ENCODE peak calls at places on chromosomes 7 and 10, in six cellular contexts. L, Q, P, F, J and X are unnamed samples.
A peak's percentile ranks its signal among the peaks of the same experiment; 100 is the strongest.

GRCh38 chr10:22339761-22340361 is 5.4 kb upstream of the SPAG6 start:
- DNase-seq in J (no peak), P (no peak), F (no peak), L (no peak), Q (no peak), X (no peak)

GRCh38 chr10:129964611-129965417 is 740 bp upstream of the EBF3 start:
- DNase-seq in J (no peak), F (no peak), Q (no peak), L (peak; percentile 78), P (no peak), X (no peak)

GRCh38 chr7:150399861-150400778 is 21.0 kb downstream of the ZNF775 start:
- DNase-seq in F (no peak), P (peak; percentile 34), Q (peak; percentile 26), L (no peak), J (no peak), X (no peak)

GRCh38 chr7:29609162-29610030 is 45.8 kb downstream of the PRR15 start:
- DNase-seq in J (no peak), L (no peak), P (peak; percentile 61), F (no peak), Q (peak; percentile 76), X (no peak)

GRCh38 chr7:38382627-38383026 is 109.2 kb upstream of the TARP start:
- DNase-seq in J (no peak), L (no peak), P (no peak), F (no peak), Q (peak; percentile 76), X (no peak)

GRCh38 chr10:127922675-127923366 is 15.9 kb downstream of the PTPRE start:
- DNase-seq in P (peak; percentile 81), J (no peak), L (no peak), F (peak; percentile 87), Q (peak; percentile 88), X (peak; percentile 93)

GRCh38 chr10:74227697-74228424 is 76.8 kb downstream of the ADK start:
- DNase-seq in P (no peak), Q (peak; percentile 55), J (peak; percentile 50), F (no peak), L (no peak), X (no peak)

GRCh38 chr7:127619681-127620405 is 1.9 kb upstream of the PAX4 start:
- DNase-seq in P (no peak), L (no peak), J (no peak), F (no peak), Q (no peak), X (no peak)

GRCh38 chr7:79268730-79269129 is 184.7 kb downstream of the MAGI2 start:
- DNase-seq in L (no peak), F (no peak), P (no peak), Q (no peak), J (no peak), X (no peak)

GRCh38 chr7:33982425-33982786 is 77.1 kb downstream of the BMPER start:
- DNase-seq in P (no peak), L (no peak), Q (no peak), F (no peak), J (no peak), X (no peak)

GRCh38 chr7:96061844-96062243 is 260.1 kb downstream of the SLC25A13 start:
- DNase-seq in F (no peak), L (no peak), J (no peak), Q (peak; percentile 9), P (peak; percentile 44), X (no peak)

GRCh38 chr10:49001861-49002675 is 62.4 kb upstream of the LRRC18 start:
- DNase-seq in J (no peak), P (no peak), Q (no peak), F (no peak), L (no peak), X (no peak)

GRCh38 chr7:108525327-108525984 is 479 bp downstream of the PNPLA8 start:
- DNase-seq in Q (peak; percentile 77), J (peak; percentile 19), P (peak; percentile 85), L (no peak), F (no peak), X (peak; percentile 85)

GRCh38 chr7:151168022-151168786 is 710 bp upstream of the GBX1 start:
- DNase-seq in Q (no peak), P (peak; percentile 53), F (no peak), J (peak; percentile 17), L (peak; percentile 79), X (no peak)

GRCh38 chr7:12607134-12607533 is 36.6 kb downstream of the SCIN start:
- DNase-seq in L (no peak), F (no peak), P (no peak), Q (peak; percentile 22), J (no peak), X (no peak)

GRCh38 chr7:114879554-114879953 is 42.3 kb upstream of the MDFIC start:
- DNase-seq in F (no peak), J (no peak), L (no peak), P (no peak), Q (peak; percentile 94), X (no peak)

GRCh38 chr10:784759-785538 is 95.5 kb upstream of the DIP2C start:
- DNase-seq in P (peak; percentile 86), Q (peak; percentile 68), L (peak; percentile 90), F (no peak), J (no peak), X (peak; percentile 63)

GRCh38 chr7:48078470-48078869 is 10.6 kb upstream of the UPP1 start:
- DNase-seq in P (no peak), J (no peak), Q (peak; percentile 31), F (no peak), L (no peak), X (no peak)

GRCh38 chr7:80681272-80681885 is 42.9 kb downstream of the CD36 start:
- DNase-seq in Q (peak; percentile 40), P (peak; percentile 42), J (no peak), L (no peak), F (no peak), X (no peak)

GRCh38 chr7:40162516-40162915 is 27.7 kb downstream of the SUGCT start:
- DNase-seq in F (no peak), L (no peak), J (no peak), Q (peak; percentile 16), P (no peak), X (no peak)

GRCh38 chr10:86678999-86679792 is 10.9 kb downstream of the LDB3 start:
- DNase-seq in P (no peak), J (no peak), L (no peak), Q (no peak), F (no peak), X (no peak)

GRCh38 chr10:52746169-52746568 is 26.4 kb downstream of the MBL2 start:
- DNase-seq in J (no peak), L (no peak), P (no peak), Q (no peak), F (no peak), X (no peak)
- TF ChIP-seq CTCF in J (peak; percentile 37), L (no peak), P (no peak), Q (peak; percentile 45), F (no peak), X (no peak)

DNA sequence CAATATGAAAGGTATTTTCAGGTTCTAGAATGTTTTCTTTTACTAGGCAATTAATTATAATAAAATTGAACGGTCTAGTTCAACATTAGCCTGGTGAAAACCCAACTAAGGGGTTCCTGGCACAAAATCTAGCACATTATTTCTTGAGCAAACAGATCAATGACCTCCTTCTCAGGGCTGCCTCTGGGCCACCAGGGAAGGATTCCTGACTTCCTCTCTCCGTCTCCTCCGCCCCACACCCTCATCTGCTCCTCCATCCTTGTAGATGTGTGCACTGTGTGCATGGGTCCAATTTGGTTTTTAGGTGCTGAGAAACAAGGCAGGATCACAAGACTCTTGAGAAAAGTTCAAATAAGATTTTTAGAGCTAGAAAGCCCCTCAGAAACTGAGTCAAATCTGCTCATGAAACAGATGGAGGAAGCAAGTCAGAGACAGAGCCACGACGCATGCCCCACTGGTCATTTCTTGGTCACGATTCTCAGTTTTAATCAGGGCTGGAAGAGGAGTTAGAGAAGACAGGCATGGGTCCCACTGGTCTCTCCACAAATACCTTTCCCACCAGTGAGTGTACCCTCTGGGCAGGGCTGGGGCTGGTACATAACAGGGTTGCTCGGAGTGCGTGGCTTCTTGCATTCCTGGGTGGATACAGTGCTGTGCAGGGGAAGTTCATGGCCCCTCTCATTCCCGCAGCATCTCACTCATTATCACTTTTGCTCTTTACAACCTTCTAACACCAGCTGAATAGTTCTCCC is 3.8 kb downstream of the TRPV6 start:
- DNase-seq in Q (no peak), F (peak; percentile 11), P (no peak), J (no peak), L (no peak), X (no peak)
- H3K4me3 ChIP-seq in Q (no peak overlapping the region), F (no peak overlapping the region), P (no peak overlapping the region), J (no peak overlapping the region), L (peak overlapping the region; percentile 46), X (no peak overlapping the region)

GRCh38 chr7:83072576-83073517 is 89.8 kb downstream of the PCLO start:
- DNase-seq in F (no peak), L (no peak), J (peak; percentile 8), Q (no peak), P (no peak), X (no peak)
- TF ChIP-seq CTCF in F (no peak), L (no peak), J (peak; percentile 59), Q (peak; percentile 16), P (peak; percentile 36), X (peak; percentile 61)

DNA sequence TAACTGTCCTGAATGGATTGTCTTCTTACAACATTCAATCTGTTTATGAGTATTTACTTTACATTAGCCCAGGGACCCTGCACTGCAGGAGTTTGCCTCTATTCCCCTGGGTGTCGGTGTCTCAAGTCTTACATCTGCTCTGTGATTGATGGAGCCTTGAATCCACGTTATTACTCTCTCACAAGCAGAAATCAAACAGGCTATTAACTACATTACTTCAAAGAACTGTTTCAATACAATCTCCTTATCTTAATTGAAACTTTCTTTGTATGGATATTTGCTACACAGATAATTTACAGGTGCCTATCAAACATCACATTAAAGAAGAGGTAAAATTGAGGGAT is 3.1 kb upstream of the ARID5B start:
- DNase-seq in Q (no peak), F (no peak), J (peak; percentile 85), L (no peak), P (no peak), X (no peak)
- H3K4me3 ChIP-seq in Q (no peak overlapping the region), F (no peak overlapping the region), J (peak overlapping the region; percentile 93), L (no peak overlapping the region), P (no peak overlapping the region), X (no peak overlapping the region)

DNA sequence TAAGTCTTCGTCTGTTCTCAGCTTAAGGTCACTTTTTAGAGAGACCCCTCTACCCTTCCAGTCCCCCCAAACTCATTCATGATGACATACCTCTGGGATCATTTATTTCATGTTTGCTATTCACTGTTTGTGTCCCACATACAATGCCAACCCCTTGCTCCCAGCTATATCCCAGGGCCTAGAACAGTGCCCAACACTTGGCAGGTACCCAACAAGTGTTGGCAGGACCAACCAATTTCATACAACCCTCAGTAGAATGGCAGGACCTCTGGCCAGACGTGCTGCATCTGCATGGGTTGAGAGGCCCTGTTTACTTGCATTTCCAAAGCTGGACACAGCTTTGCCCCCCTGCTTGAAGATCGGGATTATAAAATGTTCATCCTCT is 117.9 kb downstream of the RGS10 start:
- DNase-seq in J (no peak), F (no peak), P (no peak), L (no peak), Q (no peak), X (no peak)
- TF ChIP-seq CTCF in J (no peak), F (no peak), P (no peak), L (no peak), Q (no peak), X (no peak)

GRCh38 chr10:31133628-31134302 is 102.1 kb upstream of the ZNF438 start:
- DNase-seq in Q (peak; percentile 61), F (peak; percentile 82), P (peak; percentile 87), J (peak; percentile 24), L (peak; percentile 87), X (no peak)
- H3K4me3 ChIP-seq in Q (peak overlapping the region; percentile 44), F (peak overlapping the region; percentile 30), P (no peak overlapping the region), J (peak overlapping the region; percentile 29), L (peak overlapping the region; percentile 51), X (no peak overlapping the region)